ENCODE peak calls at places on chromosomes 5 and 9, in nine cellular contexts. One of them, this sample, is unnamed.

GRCh38 chr5:150077060-150077459 is 9.3 kb downstream of the CSF1R start:
- DNase-seq in choroid plexus epithelial cell: no peak
- DNase-seq in osteocyte: peak
- DNase-seq in heart left ventricle: no peak
- DNase-seq in GM12865: no peak
- DNase-seq in osteoblast: peak
- DNase-seq in bronchial epithelial cell: no peak
- DNase-seq in activated B cell treated with CpG ODN at 0.5 μM for 24 hours: no peak
- DNase-seq in psoas muscle: no peak
- DNase-seq in this sample: no peak

GRCh38 chr5:17187401-17187800 is 30.0 kb upstream of the BASP1 start:
- DNase-seq in heart left ventricle: no peak
- DNase-seq in GM12865: no peak
- DNase-seq in choroid plexus epithelial cell: no peak
- DNase-seq in osteoblast: peak
- DNase-seq in activated B cell treated with CpG ODN at 0.5 μM for 24 hours: no peak
- DNase-seq in psoas muscle: no peak
- DNase-seq in osteocyte: no peak
- DNase-seq in bronchial epithelial cell: peak
- DNase-seq in this sample: peak

GRCh38 chr5:72178910-72179815 is 71.9 kb downstream of the MAP1B start:
- DNase-seq in bronchial epithelial cell: peak
- DNase-seq in activated B cell treated with CpG ODN at 0.5 μM for 24 hours: no peak
- DNase-seq in osteocyte: peak
- DNase-seq in GM12865: no peak
- DNase-seq in osteoblast: peak
- DNase-seq in heart left ventricle: peak
- DNase-seq in psoas muscle: peak
- DNase-seq in choroid plexus epithelial cell: peak
- DNase-seq in this sample: peak

GRCh38 chr5:170960567-170960966 is 98.7 kb downstream of the RANBP17 start:
- DNase-seq in GM12865: no peak
- DNase-seq in activated B cell treated with CpG ODN at 0.5 μM for 24 hours: no peak
- DNase-seq in choroid plexus epithelial cell: peak
- DNase-seq in osteoblast: no peak
- DNase-seq in osteocyte: no peak
- DNase-seq in heart left ventricle: no peak
- DNase-seq in bronchial epithelial cell: no peak
- DNase-seq in psoas muscle: no peak
- DNase-seq in this sample: no peak

GRCh38 chr5:178378527-178379484 is 146.2 kb upstream of the PHYKPL start:
- DNase-seq in osteoblast: peak
- DNase-seq in heart left ventricle: no peak
- DNase-seq in GM12865: no peak
- DNase-seq in activated B cell treated with CpG ODN at 0.5 μM for 24 hours: no peak
- DNase-seq in psoas muscle: no peak
- DNase-seq in bronchial epithelial cell: no peak
- DNase-seq in choroid plexus epithelial cell: no peak
- DNase-seq in osteocyte: no peak
- DNase-seq in this sample: no peak

GRCh38 chr5:132425009-132425937 is 55.8 kb downstream of the SLC22A5 start:
- DNase-seq in osteoblast: peak
- DNase-seq in psoas muscle: no peak
- DNase-seq in choroid plexus epithelial cell: peak
- DNase-seq in GM12865: peak
- DNase-seq in heart left ventricle: no peak
- DNase-seq in activated B cell treated with CpG ODN at 0.5 μM for 24 hours: no peak
- DNase-seq in bronchial epithelial cell: peak
- DNase-seq in osteocyte: no peak
- DNase-seq in this sample: peak

GRCh38 chr5:129853588-129853987 is 50.7 kb upstream of the CHSY3 start:
- DNase-seq in choroid plexus epithelial cell: no peak
- DNase-seq in GM12865: no peak
- DNase-seq in osteoblast: no peak
- DNase-seq in bronchial epithelial cell: no peak
- DNase-seq in activated B cell treated with CpG ODN at 0.5 μM for 24 hours: no peak
- DNase-seq in psoas muscle: no peak
- DNase-seq in osteocyte: no peak
- DNase-seq in heart left ventricle: no peak
- DNase-seq in this sample: no peak

GRCh38 chr5:110112355-110112754 is 422.6 kb downstream of the MAN2A1 start:
- DNase-seq in activated B cell treated with CpG ODN at 0.5 μM for 24 hours: no peak
- DNase-seq in choroid plexus epithelial cell: no peak
- DNase-seq in osteoblast: no peak
- DNase-seq in osteocyte: no peak
- DNase-seq in bronchial epithelial cell: no peak
- DNase-seq in GM12865: no peak
- DNase-seq in heart left ventricle: no peak
- DNase-seq in psoas muscle: no peak
- DNase-seq in this sample: peak

GRCh38 chr5:179315356-179315890 is 29.8 kb downstream of the ADAMTS2 start:
- DNase-seq in bronchial epithelial cell: no peak
- DNase-seq in heart left ventricle: no peak
- DNase-seq in choroid plexus epithelial cell: no peak
- DNase-seq in GM12865: no peak
- DNase-seq in activated B cell treated with CpG ODN at 0.5 μM for 24 hours: no peak
- DNase-seq in osteoblast: no peak
- DNase-seq in osteocyte: no peak
- DNase-seq in psoas muscle: no peak
- DNase-seq in this sample: no peak

GRCh38 chr9:83266618-83267543 is 203.9 kb upstream of the RASEF start:
- DNase-seq in osteoblast: no peak
- DNase-seq in activated B cell treated with CpG ODN at 0.5 μM for 24 hours: no peak
- DNase-seq in bronchial epithelial cell: peak
- DNase-seq in psoas muscle: peak
- DNase-seq in osteocyte: no peak
- DNase-seq in choroid plexus epithelial cell: peak
- DNase-seq in GM12865: no peak
- DNase-seq in heart left ventricle: peak
- DNase-seq in this sample: no peak

GRCh38 chr5:61162832-61163567 is 732 bp upstream of the SMIM15 start:
- DNase-seq in osteoblast: peak
- DNase-seq in heart left ventricle: no peak
- DNase-seq in psoas muscle: no peak
- DNase-seq in activated B cell treated with CpG ODN at 0.5 μM for 24 hours: no peak
- DNase-seq in choroid plexus epithelial cell: peak
- DNase-seq in bronchial epithelial cell: peak
- DNase-seq in GM12865: peak
- DNase-seq in osteocyte: no peak
- DNase-seq in this sample: peak

GRCh38 chr9:133463234-133463863 is 3.6 kb downstream of the CACFD1 start:
- DNase-seq in osteoblast: no peak
- DNase-seq in heart left ventricle: no peak
- DNase-seq in activated B cell treated with CpG ODN at 0.5 μM for 24 hours: no peak
- DNase-seq in psoas muscle: no peak
- DNase-seq in bronchial epithelial cell: peak
- DNase-seq in osteocyte: no peak
- DNase-seq in choroid plexus epithelial cell: no peak
- DNase-seq in GM12865: no peak
- DNase-seq in this sample: peak

GRCh38 chr9:18999173-18999785 is 33.7 kb downstream of the SAXO1 start:
- DNase-seq in heart left ventricle: no peak
- DNase-seq in GM12865: no peak
- DNase-seq in psoas muscle: no peak
- DNase-seq in osteoblast: no peak
- DNase-seq in osteocyte: no peak
- DNase-seq in choroid plexus epithelial cell: no peak
- DNase-seq in bronchial epithelial cell: no peak
- DNase-seq in activated B cell treated with CpG ODN at 0.5 μM for 24 hours: no peak
- DNase-seq in this sample: no peak

GRCh38 chr9:74493512-74493911 is 3.6 kb upstream of the RORB start:
- DNase-seq in bronchial epithelial cell: no peak
- DNase-seq in heart left ventricle: no peak
- DNase-seq in osteocyte: no peak
- DNase-seq in osteoblast: no peak
- DNase-seq in GM12865: no peak
- DNase-seq in activated B cell treated with CpG ODN at 0.5 μM for 24 hours: no peak
- DNase-seq in psoas muscle: no peak
- DNase-seq in choroid plexus epithelial cell: no peak
- DNase-seq in this sample: no peak

GRCh38 chr5:93909356-93909755 is 168.0 kb upstream of the POU5F2 start:
- DNase-seq in osteocyte: no peak
- DNase-seq in heart left ventricle: no peak
- DNase-seq in GM12865: no peak
- DNase-seq in bronchial epithelial cell: no peak
- DNase-seq in choroid plexus epithelial cell: no peak
- DNase-seq in psoas muscle: no peak
- DNase-seq in activated B cell treated with CpG ODN at 0.5 μM for 24 hours: no peak
- DNase-seq in osteoblast: no peak
- DNase-seq in this sample: no peak
- TF ChIP-seq CTCF in osteocyte: peak
- TF ChIP-seq CTCF in heart left ventricle: no peak
- TF ChIP-seq CTCF in GM12865: no peak
- TF ChIP-seq CTCF in bronchial epithelial cell: no peak
- TF ChIP-seq CTCF in choroid plexus epithelial cell: peak
- TF ChIP-seq CTCF in psoas muscle: no peak
- TF ChIP-seq CTCF in activated B cell treated with CpG ODN at 0.5 μM for 24 hours: no peak
- TF ChIP-seq CTCF in osteoblast: peak
- TF ChIP-seq CTCF in this sample: peak

DNA sequence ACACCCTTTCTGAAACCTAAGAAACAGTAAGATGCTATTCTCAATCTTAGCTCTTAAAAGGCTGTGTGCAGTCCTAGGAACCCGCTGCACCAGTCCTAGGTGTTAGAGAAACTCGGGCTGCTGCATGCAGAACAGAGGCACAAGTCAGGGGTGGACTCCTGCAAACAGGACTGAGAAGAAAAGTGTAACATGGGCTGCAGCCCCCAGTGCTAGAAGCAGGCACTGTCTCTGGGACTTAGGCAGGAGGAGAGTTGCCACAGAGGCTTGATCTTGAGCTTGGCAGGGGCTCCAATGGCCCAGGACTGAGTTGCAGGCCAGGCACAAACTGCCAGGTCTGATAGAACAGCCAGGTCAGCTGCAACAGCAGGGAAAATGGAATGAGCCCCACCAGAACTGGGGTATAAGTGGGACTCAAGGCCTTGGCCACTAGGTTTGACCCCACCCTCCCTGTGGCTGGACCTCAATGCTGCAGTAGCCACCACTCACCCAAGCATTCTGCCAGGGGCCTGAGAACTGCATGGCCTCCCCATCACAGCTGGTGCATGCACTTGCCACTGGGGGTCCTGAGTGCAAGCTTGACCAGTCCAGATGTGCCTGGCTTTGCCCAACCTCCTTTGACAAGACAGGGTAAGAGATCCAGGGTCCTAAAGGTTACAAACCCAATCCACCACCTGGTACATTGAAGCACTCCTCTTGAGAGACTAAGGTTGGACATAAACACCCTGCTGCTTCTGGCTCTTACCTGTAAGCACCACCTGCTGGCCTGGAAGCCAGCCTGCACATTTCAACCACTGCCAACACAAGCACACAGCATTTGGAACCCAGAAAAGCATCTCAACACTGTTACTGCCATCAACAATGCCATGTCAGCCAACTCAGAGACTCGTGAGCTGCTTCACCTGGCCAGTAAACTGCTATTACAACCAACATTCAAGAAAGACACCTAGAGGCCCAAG is 103.3 kb downstream of the FBXL17 start:
- DNase-seq in psoas muscle: no peak
- DNase-seq in GM12865: peak
- DNase-seq in osteocyte: no peak
- DNase-seq in heart left ventricle: no peak
- DNase-seq in activated B cell treated with CpG ODN at 0.5 μM for 24 hours: no peak
- DNase-seq in choroid plexus epithelial cell: no peak
- DNase-seq in osteoblast: no peak
- DNase-seq in bronchial epithelial cell: no peak
- DNase-seq in this sample: no peak
- TF ChIP-seq CTCF in psoas muscle: no peak
- TF ChIP-seq CTCF in GM12865: no peak
- TF ChIP-seq CTCF in osteocyte: no peak
- TF ChIP-seq CTCF in heart left ventricle: no peak
- TF ChIP-seq CTCF in activated B cell treated with CpG ODN at 0.5 μM for 24 hours: no peak
- TF ChIP-seq CTCF in choroid plexus epithelial cell: no peak
- TF ChIP-seq CTCF in osteoblast: no peak
- TF ChIP-seq CTCF in bronchial epithelial cell: peak
- TF ChIP-seq CTCF in this sample: peak

DNA sequence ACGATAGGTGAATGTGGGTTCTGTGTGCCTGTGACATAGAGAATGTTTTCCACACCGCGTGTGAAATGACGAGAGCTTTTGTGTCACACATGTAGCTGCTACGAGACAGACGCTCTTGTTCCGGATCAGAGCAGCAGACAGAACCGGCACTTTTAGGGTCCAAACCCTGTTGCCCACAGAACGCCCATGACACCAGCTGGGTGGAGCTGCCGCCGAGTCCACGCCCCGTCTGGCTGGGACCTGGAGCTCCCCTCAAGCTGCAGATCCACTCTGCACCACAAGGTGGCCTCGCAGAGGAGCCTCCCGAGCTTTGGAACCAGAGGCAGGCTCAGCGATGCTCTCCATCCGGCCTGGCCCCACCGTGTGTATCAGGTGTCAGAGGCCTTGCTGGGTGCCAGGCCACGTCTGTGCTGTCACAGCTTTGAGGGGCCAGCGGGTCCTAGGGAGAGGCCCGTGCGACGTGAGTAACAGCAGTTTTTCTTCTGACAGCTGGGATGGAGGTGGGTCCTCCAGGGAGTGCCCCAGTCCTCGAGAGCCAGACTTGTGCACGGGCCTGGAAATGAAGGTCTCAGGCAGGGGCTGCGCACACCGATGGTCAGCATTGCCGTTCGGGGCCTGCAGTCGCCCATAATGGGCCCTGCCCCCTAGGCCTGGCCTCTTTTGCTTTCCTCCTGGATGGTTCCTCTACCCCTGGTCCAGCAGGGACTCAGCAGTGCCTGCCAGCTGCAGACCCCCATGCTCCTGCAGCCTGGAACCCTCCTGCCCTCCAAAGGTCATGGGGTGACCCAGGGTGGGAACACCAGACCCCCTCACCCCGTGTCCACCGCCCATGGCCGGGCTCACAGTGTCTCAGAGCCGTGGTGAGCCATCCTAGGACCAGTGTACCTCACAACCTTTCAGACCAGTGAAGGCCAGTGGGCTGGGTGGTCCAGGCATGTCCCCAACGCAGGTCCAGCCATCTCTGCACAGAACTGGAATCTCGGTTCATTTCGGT is 2.5 kb upstream of the LRRC14B start:
- DNase-seq in activated B cell treated with CpG ODN at 0.5 μM for 24 hours: peak
- DNase-seq in choroid plexus epithelial cell: peak
- DNase-seq in bronchial epithelial cell: peak
- DNase-seq in heart left ventricle: peak
- DNase-seq in osteocyte: peak
- DNase-seq in GM12865: peak
- DNase-seq in psoas muscle: peak
- DNase-seq in osteoblast: peak
- DNase-seq in this sample: peak
- TF ChIP-seq CTCF in activated B cell treated with CpG ODN at 0.5 μM for 24 hours: peak
- TF ChIP-seq CTCF in choroid plexus epithelial cell: peak
- TF ChIP-seq CTCF in bronchial epithelial cell: peak
- TF ChIP-seq CTCF in heart left ventricle: peak
- TF ChIP-seq CTCF in osteocyte: peak
- TF ChIP-seq CTCF in GM12865: peak
- TF ChIP-seq CTCF in psoas muscle: peak
- TF ChIP-seq CTCF in osteoblast: peak
- TF ChIP-seq CTCF in this sample: peak

GRCh38 chr9:136529516-136530471 is 16.1 kb downstream of the NOTCH1 start:
- DNase-seq in GM12865: no peak
- DNase-seq in psoas muscle: no peak
- DNase-seq in osteocyte: no peak
- DNase-seq in osteoblast: no peak
- DNase-seq in activated B cell treated with CpG ODN at 0.5 μM for 24 hours: no peak
- DNase-seq in heart left ventricle: peak
- DNase-seq in choroid plexus epithelial cell: no peak
- DNase-seq in bronchial epithelial cell: no peak
- DNase-seq in this sample: no peak
- TF ChIP-seq CTCF in GM12865: no peak
- TF ChIP-seq CTCF in psoas muscle: no peak
- TF ChIP-seq CTCF in osteocyte: no peak
- TF ChIP-seq CTCF in osteoblast: no peak
- TF ChIP-seq CTCF in activated B cell treated with CpG ODN at 0.5 μM for 24 hours: no peak
- TF ChIP-seq CTCF in heart left ventricle: no peak
- TF ChIP-seq CTCF in choroid plexus epithelial cell: no peak
- TF ChIP-seq CTCF in bronchial epithelial cell: no peak
- TF ChIP-seq CTCF in this sample: no peak

GRCh38 chr5:136799806-136800372 is 434.5 kb upstream of the TRPC7 start:
- DNase-seq in heart left ventricle: no peak
- DNase-seq in osteoblast: no peak
- DNase-seq in choroid plexus epithelial cell: no peak
- DNase-seq in bronchial epithelial cell: peak
- DNase-seq in osteocyte: no peak
- DNase-seq in GM12865: no peak
- DNase-seq in psoas muscle: no peak
- DNase-seq in activated B cell treated with CpG ODN at 0.5 μM for 24 hours: no peak
- DNase-seq in this sample: peak
- TF ChIP-seq CTCF in heart left ventricle: no peak
- TF ChIP-seq CTCF in osteoblast: no peak
- TF ChIP-seq CTCF in choroid plexus epithelial cell: no peak
- TF ChIP-seq CTCF in bronchial epithelial cell: peak
- TF ChIP-seq CTCF in osteocyte: no peak
- TF ChIP-seq CTCF in GM12865: no peak
- TF ChIP-seq CTCF in psoas muscle: no peak
- TF ChIP-seq CTCF in activated B cell treated with CpG ODN at 0.5 μM for 24 hours: no peak
- TF ChIP-seq CTCF in this sample: no peak